ENCODE peak calls at places on chromosomes 2 and 18, in four cellular contexts. K is non-pigmented ciliary epithelial cell; X is NCI-H69; O is central memory CD4-positive, alpha-beta T cell. L is an unnamed sample.

GRCh38 chr2:43340945-43341356 is 114.5 kb upstream of the ZFP36L2 start:
- DNase-seq in K (no peak), X (no peak), O (no peak), L (no peak)

GRCh38 chr2:26772064-26773001 is 8.2 kb downstream of the SLC35F6 start:
- DNase-seq in K (no peak), X (peak), O (peak), L (no peak)

GRCh38 chr2:68441179-68441993 is 25.7 kb downstream of the FBXO48 start:
- DNase-seq in K (peak), X (peak), O (peak), L (peak)

GRCh38 chr2:238701066-238701906 is 146.6 kb upstream of the TWIST2 start:
- DNase-seq in K (no peak), X (no peak), O (no peak), L (no peak)

GRCh38 chr2:141723834-141724233 is 407.0 kb downstream of the LRP1B start:
- DNase-seq in K (no peak), X (no peak), O (no peak), L (no peak)

GRCh38 chr2:71905205-71905604 is 242.5 kb downstream of the CYP26B1 start:
- DNase-seq in K (no peak), X (no peak), O (no peak), L (no peak)

GRCh38 chr2:26412091-26412673 is 10.5 kb downstream of the DRC1 start:
- DNase-seq in K (no peak), X (no peak), O (no peak), L (no peak)

GRCh38 chr18:61890344-61890743 is 2.5 kb downstream of the RNF152 start:
- DNase-seq in K (no peak), X (peak), O (no peak), L (no peak)